ENCODE peak calls at places on chromosomes 6 and 20, in seven cellular contexts. P is small intestine, J is A549, W is colonic mucosa, D is ovary, A is mesenchymal stem cell, U is endodermal cell. Y is an unnamed sample.

GRCh38 chr20:22542427-22542826 is 41.9 kb downstream of the FOXA2 start:
- DNase-seq in P (no peak), J (no peak), W (no peak), D (no peak), A (no peak), U (no peak), Y (no peak)

GRCh38 chr20:14055127-14055742 is 59.9 kb downstream of the MACROD2 start:
- DNase-seq in P (peak; percentile 73), J (peak; percentile 20), W (peak; percentile 52), D (no peak), A (peak; percentile 57), U (no peak), Y (no peak)

GRCh38 chr6:117930645-117931044 is 23.6 kb downstream of the SLC35F1 start:
- DNase-seq in P (no peak), J (no peak), W (no peak), D (no peak), A (no peak), U (no peak), Y (no peak)

GRCh38 chr20:38805502-38805957 is at the start of gene PPP1R16B:
- DNase-seq in P (peak; percentile 41), J (peak; percentile 26), W (peak; percentile 38), D (no peak), A (peak; percentile 19), U (peak; percentile 92), Y (peak; percentile 87)

GRCh38 chr20:48467622-48468021 is 360.2 kb downstream of the PREX1 start:
- DNase-seq in P (peak; percentile 5), J (no peak), W (peak; percentile 22), D (no peak), A (no peak), U (peak; percentile 69), Y (no peak)

GRCh38 chr20:4875578-4876067 is 125.7 kb downstream of the SLC23A2 start:
- DNase-seq in P (peak; percentile 67), J (no peak), W (no peak), D (no peak), A (no peak), U (no peak), Y (no peak)

GRCh38 chr6:32621372-32621771 is 15.8 kb upstream of the HLA-DQA1 start:
- DNase-seq in P (no peak), J (no peak), W (no peak), D (no peak), A (no peak), U (no peak), Y (no peak)

GRCh38 chr6:149318581-149319286 is 1.2 kb downstream of the TAB2 start:
- DNase-seq in P (peak; percentile 31), J (no peak), W (peak; percentile 40), D (no peak), A (peak; percentile 32), U (no peak), Y (peak; percentile 38)

GRCh38 chr6:74068945-74069570 is 373.1 kb downstream of the CD109 start:
- DNase-seq in P (no peak), J (no peak), W (no peak), D (no peak), A (no peak), U (no peak), Y (no peak)

GRCh38 chr20:50987493-50988210 is 29.0 kb downstream of the MOCS3 start:
- DNase-seq in P (peak; percentile 85), J (peak; percentile 76), W (peak; percentile 82), D (peak; percentile 54), A (peak; percentile 89), U (peak; percentile 92), Y (no peak)

GRCh38 chr6:129015721-129016120 is 132.8 kb downstream of the LAMA2 start:
- DNase-seq in P (no peak), J (no peak), W (no peak), D (no peak), A (no peak), U (no peak), Y (no peak)

GRCh38 chr6:129641344-129641743 is 68.6 kb downstream of the ARHGAP18 start:
- DNase-seq in P (no peak), J (no peak), W (no peak), D (no peak), A (peak; percentile 75), U (no peak), Y (no peak)

GRCh38 chr6:170369439-170369838 is 62.9 kb downstream of the FAM120B start:
- DNase-seq in P (peak; percentile 83), J (no peak), W (peak; percentile 70), D (no peak), A (no peak), U (no peak), Y (peak; percentile 66)

GRCh38 chr6:170366248-170366960 is 59.8 kb downstream of the FAM120B start:
- DNase-seq in P (no peak), J (no peak), W (no peak), D (peak; percentile 51), A (no peak), U (no peak), Y (no peak)

GRCh38 chr6:170367241-170367640 is 60.7 kb downstream of the FAM120B start:
- DNase-seq in P (no peak), J (no peak), W (no peak), D (no peak), A (no peak), U (no peak), Y (no peak)

GRCh38 chr6:170370413-170370812 is 63.9 kb downstream of the FAM120B start:
- DNase-seq in P (peak; percentile 68), J (no peak), W (peak; percentile 59), D (no peak), A (no peak), U (no peak), Y (peak; percentile 54)

DNA sequence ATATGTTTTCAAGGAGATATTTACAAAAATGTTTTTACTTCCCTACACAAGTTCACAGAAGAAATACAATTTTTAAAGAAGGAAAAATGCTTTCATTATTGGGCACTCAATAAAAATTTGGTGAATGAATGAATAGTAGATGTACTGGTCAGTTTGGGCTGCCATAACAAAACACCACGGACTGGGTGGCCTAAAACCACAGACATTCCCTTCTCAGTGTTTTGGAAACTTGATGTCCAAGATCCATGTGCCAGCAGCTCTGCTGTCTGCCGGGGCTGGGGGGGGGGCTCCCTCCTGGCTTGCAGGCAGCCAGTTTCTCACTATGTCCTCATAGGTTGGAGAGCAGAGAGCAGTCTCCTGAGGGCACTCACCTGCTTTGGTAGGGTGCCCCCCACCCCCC is 62.0 kb downstream of the FAM120B start:
- DNase-seq in P (no peak), J (no peak), W (no peak), D (no peak), A (no peak), U (no peak), Y (no peak)
- H3K4me1 ChIP-seq in P (no peaks in the 10 kb centered on the region), J (no peaks in the 10 kb centered on the region), W (peaks cover 5% of the 10 kb centered on the region), D (peaks cover 6% of the 10 kb centered on the region), A (peaks cover 16% of the 10 kb centered on the region), U (no peaks in the 10 kb centered on the region), Y (peaks cover 7% of the 10 kb centered on the region)

GRCh38 chr20:43945391-43946205 is 30.9 kb downstream of the TOX2 start:
- DNase-seq in P (no peak), J (no peak), W (no peak), D (no peak), A (no peak), U (no peak), Y (no peak)

GRCh38 chr20:43947316-43947710 is 32.7 kb downstream of the TOX2 start:
- DNase-seq in P (no peak), J (no peak), W (no peak), D (no peak), A (peak; percentile 70), U (no peak), Y (no peak)

GRCh38 chr20:43944653-43945235 is 30.1 kb downstream of the TOX2 start:
- DNase-seq in P (no peak), J (no peak), W (no peak), D (no peak), A (no peak), U (no peak), Y (no peak)

GRCh38 chr20:43946659-43947315 is 32.1 kb downstream of the TOX2 start:
- DNase-seq in P (no peak), J (no peak), W (no peak), D (no peak), A (no peak), U (no peak), Y (no peak)

DNA sequence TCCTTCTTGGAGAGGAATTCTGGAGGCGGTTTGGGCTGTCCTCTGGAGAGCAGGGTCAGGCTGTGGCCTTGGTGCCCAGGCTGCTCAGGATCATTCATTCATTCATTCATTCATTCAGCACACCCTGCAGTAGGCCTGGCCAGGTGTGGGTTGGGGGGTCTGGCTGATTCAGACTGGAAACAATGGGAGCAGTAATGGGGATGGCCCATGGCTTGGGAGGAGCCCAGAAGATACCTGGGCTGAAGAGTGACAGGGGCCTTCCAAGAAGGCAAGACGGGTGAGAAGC is 31.5 kb downstream of the TOX2 start:
- DNase-seq in P (no peak), J (no peak), W (no peak), D (no peak), A (no peak), U (no peak), Y (no peak)
- H3K4me1 ChIP-seq in P (peaks cover 10% of the 10 kb centered on the region), J (peaks cover 29% of the 10 kb centered on the region), W (peaks cover 16% of the 10 kb centered on the region), D (no peaks in the 10 kb centered on the region), A (peaks cover 13% of the 10 kb centered on the region), U (no peaks in the 10 kb centered on the region), Y (peaks cover 24% of the 10 kb centered on the region)

DNA sequence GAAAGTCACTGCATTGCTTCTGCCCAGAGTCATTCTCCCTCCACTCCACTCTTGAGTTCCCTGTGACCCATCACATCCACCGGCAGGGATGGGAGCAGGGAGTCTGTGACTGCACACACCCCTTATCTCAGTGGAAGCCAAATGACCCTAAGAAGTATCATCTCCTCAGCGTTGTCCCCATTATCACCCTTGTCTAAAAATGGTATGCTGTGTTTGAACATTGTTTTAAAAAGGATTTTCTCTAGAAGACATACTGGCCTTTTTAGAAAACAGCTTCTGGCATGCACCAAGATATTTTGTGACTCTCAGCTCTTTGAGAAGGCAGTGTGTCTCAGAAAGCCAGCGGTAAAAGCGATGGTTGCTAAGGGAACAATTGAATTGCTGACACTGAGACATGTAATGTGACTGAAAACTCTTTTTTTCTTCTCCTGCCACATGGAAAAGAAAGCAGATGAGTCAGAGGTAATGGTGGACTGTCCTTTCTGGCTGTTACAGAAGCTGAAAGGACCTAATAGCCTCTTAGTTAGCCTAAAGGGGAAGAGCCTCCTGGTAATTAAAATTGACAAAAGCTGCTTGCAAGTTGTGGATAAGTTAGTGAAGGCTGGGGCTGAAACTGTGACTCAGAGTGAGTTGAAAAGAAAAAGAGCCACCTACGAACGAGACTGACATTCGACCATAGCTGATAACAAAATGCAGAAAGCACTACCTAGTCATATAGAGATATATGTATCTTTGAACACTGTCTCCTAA is 120.5 kb downstream of the MAP3K7 start:
- DNase-seq in P (no peak), J (no peak), W (no peak), D (no peak), A (peak; percentile 31), U (no peak), Y (no peak)
- H3K4me1 ChIP-seq in P (no peaks in the 10 kb centered on the region), J (no peaks in the 10 kb centered on the region), W (no peaks in the 10 kb centered on the region), D (peaks cover 5% of the 10 kb centered on the region), A (no peaks in the 10 kb centered on the region), U (no peaks in the 10 kb centered on the region), Y (no peaks in the 10 kb centered on the region)

GRCh38 chr20:25547999-25548398 is 37.3 kb downstream of the NINL start:
- DNase-seq in P (no peak), J (no peak), W (no peak), D (no peak), A (no peak), U (peak; percentile 37), Y (no peak)

GRCh38 chr20:25545171-25545570 is 40.2 kb downstream of the NINL start:
- DNase-seq in P (no peak), J (no peak), W (no peak), D (no peak), A (no peak), U (no peak), Y (no peak)

GRCh38 chr20:25546048-25546447 is 39.3 kb downstream of the NINL start:
- DNase-seq in P (no peak), J (no peak), W (no peak), D (no peak), A (no peak), U (peak; percentile 37), Y (no peak)

GRCh38 chr20:25548613-25549086 is 36.7 kb downstream of the NINL start:
- DNase-seq in P (no peak), J (no peak), W (no peak), D (no peak), A (no peak), U (peak; percentile 39), Y (no peak)

GRCh38 chr20:25547063-25547462 is 38.3 kb downstream of the NINL start:
- DNase-seq in P (no peak), J (no peak), W (no peak), D (no peak), A (no peak), U (peak; percentile 45), Y (no peak)
- H3K4me1 ChIP-seq in P (peaks cover 6% of the 10 kb centered on the region), J (peaks cover 90% of the 10 kb centered on the region), W (no peaks in the 10 kb centered on the region), D (peaks cover 16% of the 10 kb centered on the region), A (peaks cover 29% of the 10 kb centered on the region), U (peaks cover 63% of the 10 kb centered on the region), Y (peaks cover 5% of the 10 kb centered on the region)

Y was measured in mucosa of descending colon.